ENCODE peak calls at places on chromosome 15, in seven cellular contexts. X is upper lobe of right lung, T is heart right ventricle, H is fibroblast of lung, M is dorsolateral prefrontal cortex, U is astrocyte of the spinal cord, Q is HFFc6. E is an unnamed sample.

GRCh38 chr15:81166949-81167816 is 29.5 kb upstream of the IL16 start:
- DNase-seq in X (no peak), T (peak; percentile 32), H (no peak), M (no peak), U (no peak), Q (no peak), E (no peak)

GRCh38 chr15:77798847-77799246 is 166.1 kb upstream of the LINGO1 start:
- DNase-seq in X (no peak), T (no peak), H (no peak), M (no peak), U (no peak), Q (no peak), E (no peak)

GRCh38 chr15:47184405-47185221 is 532.7 kb upstream of the SEMA6D start:
- DNase-seq in X (peak; percentile 61), T (no peak), H (peak; percentile 27), M (no peak), U (peak; percentile 39), Q (no peak), E (no peak)

GRCh38 chr15:69847625-69848024 is 250.1 kb downstream of the TLE3 start:
- DNase-seq in X (no peak), T (no peak), H (no peak), M (no peak), U (no peak), Q (no peak), E (no peak)

GRCh38 chr15:28936481-28936881 is 50.7 kb downstream of the APBA2 start:
- DNase-seq in X (peak; percentile 42), T (no peak), H (no peak), M (no peak), U (no peak), Q (no peak), E (no peak)

GRCh38 chr15:44298878-44299277 is 10.4 kb downstream of the GOLM2 start:
- DNase-seq in X (no peak), T (no peak), H (no peak), M (no peak), U (no peak), Q (peak; percentile 2), E (no peak)

GRCh38 chr15:51121631-51122225 is 27.0 kb upstream of the TNFAIP8L3 start:
- DNase-seq in X (no peak), T (no peak), H (peak; percentile 49), M (no peak), U (no peak), Q (no peak), E (no peak)

GRCh38 chr15:50415752-50416404 is 8.3 kb upstream of the USP8 start:
- DNase-seq in X (no peak), T (no peak), H (no peak), M (no peak), U (no peak), Q (peak; percentile 30), E (no peak)

GRCh38 chr15:73026496-73027054 is 25.7 kb upstream of the NEO1 start:
- DNase-seq in X (no peak), T (no peak), H (no peak), M (no peak), U (no peak), Q (no peak), E (no peak)

GRCh38 chr15:50077655-50078054 is 41.4 kb downstream of the ATP8B4 start:
- DNase-seq in X (no peak), T (no peak), H (no peak), M (peak; percentile 54), U (no peak), Q (no peak), E (no peak)

GRCh38 chr15:87877114-87877810 is 379.3 kb downstream of the NTRK3 start:
- DNase-seq in X (no peak), T (peak; percentile 34), H (peak; percentile 94), M (no peak), U (peak; percentile 55), Q (peak; percentile 71), E (no peak)

GRCh38 chr15:43168192-43169107 is 16.8 kb upstream of the CCNDBP1 start:
- DNase-seq in X (no peak), T (peak; percentile 16), H (peak; percentile 81), M (no peak), U (peak; percentile 87), Q (peak; percentile 46), E (no peak)

GRCh38 chr15:101133181-101133460 is 118.7 kb downstream of the CHSY1 start:
- DNase-seq in X (no peak), T (no peak), H (no peak), M (no peak), U (no peak), Q (no peak), E (no peak)

GRCh38 chr15:50594311-50594710 is 47.8 kb upstream of the USP50 start:
- DNase-seq in X (no peak), T (no peak), H (no peak), M (no peak), U (no peak), Q (no peak), E (no peak)

GRCh38 chr15:101684384-101684783 is 32.2 kb upstream of the TM2D3 start:
- DNase-seq in X (no peak), T (peak; percentile 43), H (peak; percentile 89), M (no peak), U (peak; percentile 87), Q (peak; percentile 94), E (no peak)

GRCh38 chr15:66045542-66045941 is 176.3 kb downstream of the RAB11A start:
- DNase-seq in X (no peak), T (no peak), H (no peak), M (no peak), U (no peak), Q (no peak), E (no peak)

GRCh38 chr15:66046326-66046725 is 177.0 kb downstream of the RAB11A start:
- DNase-seq in X (no peak), T (no peak), H (no peak), M (no peak), U (no peak), Q (no peak), E (no peak)

GRCh38 chr15:66044837-66045236 is 175.5 kb downstream of the RAB11A start:
- DNase-seq in X (no peak), T (no peak), H (no peak), M (no peak), U (no peak), Q (no peak), E (no peak)

GRCh38 chr15:66047321-66048024 is 178.2 kb downstream of the RAB11A start:
- DNase-seq in X (no peak), T (no peak), H (no peak), M (no peak), U (no peak), Q (no peak), E (no peak)

DNA sequence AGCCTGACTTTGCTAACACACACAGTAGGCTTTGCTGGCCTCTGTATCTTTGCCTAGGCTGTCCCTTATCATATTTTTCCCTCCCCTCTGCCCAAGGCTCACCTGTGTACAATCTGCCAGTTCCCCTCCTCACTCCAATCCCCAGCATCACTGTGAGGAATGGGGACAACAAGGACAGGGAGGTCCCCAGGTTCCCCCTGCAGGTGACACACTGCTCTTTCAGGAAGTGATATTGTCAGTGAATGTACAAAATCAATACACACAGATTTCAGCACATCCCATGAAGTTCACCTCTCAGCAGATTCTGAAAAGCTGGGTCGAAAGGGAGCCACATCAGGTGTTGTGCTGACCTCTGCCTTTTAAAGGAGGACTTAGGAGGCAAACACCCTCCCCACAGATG is 177.5 kb downstream of the RAB11A start:
- DNase-seq in X (no peak), T (no peak), H (no peak), M (no peak), U (no peak), Q (no peak), E (no peak)
- TF ChIP-seq CTCF in X (no peak), T (no peak), H (no peak), M (no peak), U (no peak), Q (no peak), E (no peak)

GRCh38 chr15:90599116-90599515 is 69.4 kb downstream of the CRTC3 start:
- DNase-seq in X (no peak), T (no peak), H (no peak), M (no peak), U (no peak), Q (no peak), E (no peak)

GRCh38 chr15:90598679-90599078 is 69.0 kb downstream of the CRTC3 start:
- DNase-seq in X (no peak), T (no peak), H (no peak), M (no peak), U (no peak), Q (no peak), E (no peak)

GRCh38 chr15:90596943-90597342 is 67.2 kb downstream of the CRTC3 start:
- DNase-seq in X (no peak), T (no peak), H (no peak), M (peak; percentile 83), U (no peak), Q (no peak), E (no peak)

GRCh38 chr15:90597477-90598052 is 67.8 kb downstream of the CRTC3 start:
- DNase-seq in X (no peak), T (no peak), H (no peak), M (no peak), U (no peak), Q (no peak), E (no peak)

GRCh38 chr15:90598053-90598577 is 68.4 kb downstream of the CRTC3 start:
- DNase-seq in X (peak; percentile 70), T (peak; percentile 59), H (no peak), M (peak; percentile 58), U (no peak), Q (peak; percentile 8), E (no peak)
- TF ChIP-seq CTCF in X (peak; percentile 21), T (peak; percentile 44), H (no peak), M (peak; percentile 38), U (no peak), Q (no peak), E (no peak)

GRCh38 chr15:25933456-25934158 is 70.5 kb upstream of the ATP10A start:
- DNase-seq in X (peak; percentile 89), T (peak; percentile 51), H (peak; percentile 78), M (no peak), U (peak; percentile 83), Q (peak; percentile 81), E (peak; percentile 89)
- TF ChIP-seq CTCF in X (peak; percentile 68), T (peak; percentile 74), H (peak; percentile 89), M (peak; percentile 69), U (peak; percentile 89), Q (peak; percentile 87), E (peak; percentile 81)

GRCh38 chr15:60507596-60508424 is 28.9 kb upstream of the ICE2 start:
- DNase-seq in X (no peak), T (peak; percentile 50), H (peak; percentile 57), M (no peak), U (peak; percentile 74), Q (peak; percentile 70), E (no peak)

GRCh38 chr15:60509470-60509869 is 30.5 kb upstream of the ICE2 start:
- DNase-seq in X (no peak), T (no peak), H (no peak), M (no peak), U (no peak), Q (no peak), E (no peak)

GRCh38 chr15:60508442-60508841 is 29.5 kb upstream of the ICE2 start:
- DNase-seq in X (no peak), T (no peak), H (no peak), M (no peak), U (no peak), Q (no peak), E (no peak)

GRCh38 chr15:60511351-60512157 is 32.6 kb upstream of the ICE2 start:
- DNase-seq in X (no peak), T (no peak), H (no peak), M (no peak), U (no peak), Q (no peak), E (no peak)

DNA sequence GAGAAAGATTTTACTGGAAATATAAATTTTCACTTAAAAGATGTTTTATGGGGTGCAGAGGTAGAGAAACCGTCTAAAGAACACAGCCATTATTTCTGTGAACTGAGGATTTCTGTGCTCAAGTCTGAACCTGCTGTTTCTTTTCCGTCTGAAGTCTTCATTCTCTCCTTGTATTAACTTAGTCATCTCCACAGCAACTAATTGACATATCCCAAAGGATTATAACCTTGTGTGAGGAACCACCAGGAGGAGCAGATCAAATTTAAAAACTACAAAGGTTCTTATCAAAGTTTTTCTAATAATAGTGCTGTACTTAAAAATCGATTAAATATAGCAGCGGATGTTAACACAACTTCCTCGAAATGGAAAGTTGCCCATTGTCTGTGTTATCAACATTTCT is 31.1 kb upstream of the ICE2 start:
- DNase-seq in X (no peak), T (no peak), H (no peak), M (no peak), U (no peak), Q (no peak), E (no peak)
- TF ChIP-seq CTCF in X (no peak), T (no peak), H (no peak), M (no peak), U (no peak), Q (no peak), E (no peak)

E was measured in osteocyte.